ENCODE peak calls at places on chromosome 21, in seven cellular contexts. M is DMS 273 treated with DMSO at 0.1 percent for 48 hours, T is mucosa of gallbladder, J is midbrain, V is brain microvascular endothelial cell, B is sigmoid colon, U is cardiac muscle cell. O is an unnamed sample.

GRCh38 chr21:44399955-44400790 is 46.8 kb downstream of the TRPM2 start:
- DNase-seq in M (no peak), T (no peak), J (no peak), V (no peak), B (no peak), U (no peak), O (no peak)

GRCh38 chr21:18705971-18706370 is 302.4 kb upstream of the TMPRSS15 start:
- DNase-seq in M (no peak), T (no peak), J (no peak), V (peak), B (no peak), U (no peak), O (no peak)

GRCh38 chr21:41923641-41924342 is 30.0 kb downstream of the C2CD2 start:
- DNase-seq in M (no peak), T (no peak), J (no peak), V (peak), B (peak), U (peak), O (no peak)

GRCh38 chr21:15204140-15204774 is 139.5 kb upstream of the NRIP1 start:
- DNase-seq in M (no peak), T (no peak), J (no peak), V (no peak), B (no peak), U (no peak), O (no peak)

GRCh38 chr21:34669149-34669879 is 520 bp downstream of the CLIC6 start:
- DNase-seq in M (no peak), T (no peak), J (no peak), V (no peak), B (no peak), U (no peak), O (no peak)

GRCh38 chr21:21291883-21292569 is 293.8 kb downstream of the NCAM2 start:
- DNase-seq in M (no peak), T (no peak), J (no peak), V (no peak), B (no peak), U (no peak), O (no peak)

GRCh38 chr21:35467536-35467935 is 418.4 kb upstream of the RUNX1 start:
- DNase-seq in M (no peak), T (no peak), J (no peak), V (no peak), B (no peak), U (peak), O (no peak)

GRCh38 chr21:41610042-41610839 is 102.3 kb upstream of the TMPRSS2 start:
- DNase-seq in M (no peak), T (peak), J (peak), V (peak), B (peak), U (peak), O (no peak)

GRCh38 chr21:42621828-42622199 is 31.6 kb upstream of the PDE9A start:
- DNase-seq in M (no peak), T (no peak), J (peak), V (no peak), B (no peak), U (no peak), O (no peak)

GRCh38 chr21:41071410-41071809 is 96.5 kb upstream of the BACE2 start:
- DNase-seq in M (no peak), T (no peak), J (no peak), V (no peak), B (no peak), U (no peak), O (no peak)

GRCh38 chr21:27840273-27840672 is 873.4 kb upstream of the ADAMTS5 start:
- DNase-seq in M (no peak), T (no peak), J (no peak), V (no peak), B (no peak), U (no peak), O (no peak)

GRCh38 chr21:29168874-29169273 is 38.4 kb downstream of the MAP3K7CL start:
- DNase-seq in M (no peak), T (no peak), J (no peak), V (no peak), B (no peak), U (no peak), O (no peak)

GRCh38 chr21:42066521-42066920 is 4.6 kb upstream of the UMODL1 start:
- DNase-seq in M (no peak), T (no peak), J (no peak), V (no peak), B (no peak), U (no peak), O (no peak)

GRCh38 chr21:41678944-41679343 is 87.9 kb downstream of the RIPK4 start:
- DNase-seq in M (no peak), T (peak), J (peak), V (peak), B (peak), U (peak), O (no peak)

GRCh38 chr21:39385299-39386145 is 36.6 kb upstream of the HMGN1 start:
- DNase-seq in M (peak), T (peak), J (peak), V (peak), B (peak), U (peak), O (no peak)

GRCh38 chr21:35927262-35927661 is 133.1 kb downstream of the SETD4 start:
- DNase-seq in M (no peak), T (no peak), J (no peak), V (no peak), B (no peak), U (no peak), O (no peak)

O was measured in stimulated activated CD8-positive, alpha-beta memory T cell treated with anti-CD3 and anti-CD28 coated beads, Interleukin-4, amount 100 ng/mL, for 4 hours.